ENCODE peak calls at places on chromosomes 2 and 18, in six cellular contexts. One of them, this sample, is unnamed.

GRCh38 chr2:142140434-142140845 is 9.6 kb upstream of the LRP1B start:
- DNase-seq in psoas muscle: no peak
- DNase-seq in endothelial cell: no peak
- DNase-seq in tibial nerve: no peak
- DNase-seq in cardiac muscle cell: peak; percentile 54
- DNase-seq in lower lobe of right lung: no peak
- DNase-seq in this sample: no peak

GRCh38 chr2:30969006-30969405 is 161.8 kb upstream of the CAPN13 start:
- DNase-seq in psoas muscle: no peak
- DNase-seq in endothelial cell: no peak
- DNase-seq in tibial nerve: no peak
- DNase-seq in cardiac muscle cell: no peak
- DNase-seq in lower lobe of right lung: no peak
- DNase-seq in this sample: no peak

GRCh38 chr2:42747422-42747821 is 16.5 kb downstream of the OXER1 start:
- DNase-seq in psoas muscle: no peak
- DNase-seq in endothelial cell: no peak
- DNase-seq in tibial nerve: no peak
- DNase-seq in cardiac muscle cell: peak; percentile 41
- DNase-seq in lower lobe of right lung: no peak
- DNase-seq in this sample: no peak

GRCh38 chr2:38129987-38130386 is 54.0 kb upstream of the CYP1B1 start:
- DNase-seq in psoas muscle: no peak
- DNase-seq in endothelial cell: no peak
- DNase-seq in tibial nerve: no peak
- DNase-seq in cardiac muscle cell: no peak
- DNase-seq in lower lobe of right lung: no peak
- DNase-seq in this sample: no peak

GRCh38 chr2:85730686-85731085 is 23.1 kb upstream of the ATOH8 start:
- DNase-seq in psoas muscle: no peak
- DNase-seq in endothelial cell: no peak
- DNase-seq in tibial nerve: no peak
- DNase-seq in cardiac muscle cell: no peak
- DNase-seq in lower lobe of right lung: no peak
- DNase-seq in this sample: no peak

GRCh38 chr2:129857200-129857599 is 122.3 kb upstream of the RAB6C start:
- DNase-seq in psoas muscle: no peak
- DNase-seq in endothelial cell: no peak
- DNase-seq in tibial nerve: no peak
- DNase-seq in cardiac muscle cell: no peak
- DNase-seq in lower lobe of right lung: no peak
- DNase-seq in this sample: no peak

GRCh38 chr2:200750323-200750910 is 61.3 kb upstream of the BZW1 start:
- DNase-seq in psoas muscle: no peak
- DNase-seq in endothelial cell: no peak
- DNase-seq in tibial nerve: no peak
- DNase-seq in cardiac muscle cell: no peak
- DNase-seq in lower lobe of right lung: no peak
- DNase-seq in this sample: no peak

GRCh38 chr2:221572821-221573429 is 821 bp upstream of the EPHA4 start:
- DNase-seq in psoas muscle: peak; percentile 70
- DNase-seq in endothelial cell: peak; percentile 23
- DNase-seq in tibial nerve: no peak
- DNase-seq in cardiac muscle cell: no peak
- DNase-seq in lower lobe of right lung: peak; percentile 61
- DNase-seq in this sample: peak; percentile 87

GRCh38 chr2:112688086-112688880 is 32.5 kb upstream of the NT5DC4 start:
- DNase-seq in psoas muscle: no peak
- DNase-seq in endothelial cell: no peak
- DNase-seq in tibial nerve: no peak
- DNase-seq in cardiac muscle cell: no peak
- DNase-seq in lower lobe of right lung: no peak
- DNase-seq in this sample: no peak

GRCh38 chr2:120590841-120591240 is 144.8 kb upstream of the GLI2 start:
- DNase-seq in psoas muscle: no peak
- DNase-seq in endothelial cell: no peak
- DNase-seq in tibial nerve: no peak
- DNase-seq in cardiac muscle cell: no peak
- DNase-seq in lower lobe of right lung: no peak
- DNase-seq in this sample: no peak

GRCh38 chr2:62423883-62424458 is 82.0 kb downstream of the TMEM17 start:
- DNase-seq in psoas muscle: no peak
- DNase-seq in endothelial cell: no peak
- DNase-seq in tibial nerve: no peak
- DNase-seq in cardiac muscle cell: no peak
- DNase-seq in lower lobe of right lung: no peak
- DNase-seq in this sample: peak; percentile 67

GRCh38 chr2:95268208-95269035 is 5.8 kb upstream of the PROM2 start:
- DNase-seq in psoas muscle: no peak
- DNase-seq in endothelial cell: no peak
- DNase-seq in tibial nerve: no peak
- DNase-seq in cardiac muscle cell: no peak
- DNase-seq in lower lobe of right lung: peak; percentile 23
- DNase-seq in this sample: peak; percentile 81

GRCh38 chr2:74516650-74517049 is 2.4 kb downstream of the TLX2 start:
- DNase-seq in psoas muscle: no peak
- DNase-seq in endothelial cell: no peak
- DNase-seq in tibial nerve: no peak
- DNase-seq in cardiac muscle cell: no peak
- DNase-seq in lower lobe of right lung: no peak
- DNase-seq in this sample: no peak

GRCh38 chr2:21033237-21034155 is 10.4 kb downstream of the APOB start:
- DNase-seq in psoas muscle: no peak
- DNase-seq in endothelial cell: no peak
- DNase-seq in tibial nerve: no peak
- DNase-seq in cardiac muscle cell: no peak
- DNase-seq in lower lobe of right lung: no peak
- DNase-seq in this sample: no peak

GRCh38 chr2:135916232-135916631 is 40.0 kb upstream of the MCM6 start:
- DNase-seq in psoas muscle: no peak
- DNase-seq in endothelial cell: no peak
- DNase-seq in tibial nerve: no peak
- DNase-seq in cardiac muscle cell: peak; percentile 27
- DNase-seq in lower lobe of right lung: no peak
- DNase-seq in this sample: no peak

GRCh38 chr2:142415461-142415860 is 284.6 kb upstream of the LRP1B start:
- DNase-seq in psoas muscle: no peak
- DNase-seq in endothelial cell: no peak
- DNase-seq in tibial nerve: no peak
- DNase-seq in cardiac muscle cell: no peak
- DNase-seq in lower lobe of right lung: no peak
- DNase-seq in this sample: no peak

GRCh38 chr2:216700778-216701177 is 5.4 kb upstream of the IGFBP5 start:
- DNase-seq in psoas muscle: no peak
- DNase-seq in endothelial cell: no peak
- DNase-seq in tibial nerve: no peak
- DNase-seq in cardiac muscle cell: no peak
- DNase-seq in lower lobe of right lung: no peak
- DNase-seq in this sample: no peak

GRCh38 chr2:236576053-236576452 is 6.4 kb downstream of the ACKR3 start:
- DNase-seq in psoas muscle: no peak
- DNase-seq in endothelial cell: no peak
- DNase-seq in tibial nerve: no peak
- DNase-seq in cardiac muscle cell: peak; percentile 73
- DNase-seq in lower lobe of right lung: no peak
- DNase-seq in this sample: no peak

GRCh38 chr2:112644155-112644932 is 1.4 kb upstream of the SLC20A1 start:
- DNase-seq in psoas muscle: no peak
- DNase-seq in endothelial cell: no peak
- DNase-seq in tibial nerve: no peak
- DNase-seq in cardiac muscle cell: no peak
- DNase-seq in lower lobe of right lung: no peak
- DNase-seq in this sample: no peak

GRCh38 chr2:238597638-238598528 is 171.2 kb downstream of the ASB1 start:
- DNase-seq in psoas muscle: no peak
- DNase-seq in endothelial cell: no peak
- DNase-seq in tibial nerve: no peak
- DNase-seq in cardiac muscle cell: no peak
- DNase-seq in lower lobe of right lung: no peak
- DNase-seq in this sample: peak; percentile 63

GRCh38 chr18:46716827-46717226 is 40.0 kb downstream of the ST8SIA5 start:
- DNase-seq in psoas muscle: no peak
- DNase-seq in endothelial cell: no peak
- DNase-seq in tibial nerve: no peak
- DNase-seq in cardiac muscle cell: no peak
- DNase-seq in lower lobe of right lung: no peak
- DNase-seq in this sample: no peak

GRCh38 chr2:9630001-9630749 is 622 bp downstream of the YWHAQ start:
- DNase-seq in psoas muscle: peak; percentile 89
- DNase-seq in endothelial cell: peak; percentile 78
- DNase-seq in tibial nerve: peak; percentile 51
- DNase-seq in cardiac muscle cell: peak; percentile 87
- DNase-seq in lower lobe of right lung: peak; percentile 87
- DNase-seq in this sample: peak; percentile 87

GRCh38 chr2:232388324-232388891 is 9.9 kb downstream of the ALPP start:
- DNase-seq in psoas muscle: no peak
- DNase-seq in endothelial cell: no peak
- DNase-seq in tibial nerve: no peak
- DNase-seq in cardiac muscle cell: peak; percentile 17
- DNase-seq in lower lobe of right lung: no peak
- DNase-seq in this sample: no peak

GRCh38 chr2:237726401-237726830 is 72.2 kb upstream of the RBM44 start:
- DNase-seq in psoas muscle: no peak
- DNase-seq in endothelial cell: no peak
- DNase-seq in tibial nerve: no peak
- DNase-seq in cardiac muscle cell: no peak
- DNase-seq in lower lobe of right lung: no peak
- DNase-seq in this sample: peak; percentile 74

GRCh38 chr2:57821085-57821484 is 225.5 kb upstream of the VRK2 start:
- DNase-seq in psoas muscle: no peak
- DNase-seq in endothelial cell: no peak
- DNase-seq in tibial nerve: no peak
- DNase-seq in cardiac muscle cell: no peak
- DNase-seq in lower lobe of right lung: no peak
- DNase-seq in this sample: no peak

GRCh38 chr18:51020536-51020935 is 9.5 kb upstream of the SMAD4 start:
- DNase-seq in psoas muscle: no peak
- DNase-seq in endothelial cell: no peak
- DNase-seq in tibial nerve: no peak
- DNase-seq in cardiac muscle cell: peak; percentile 10
- DNase-seq in lower lobe of right lung: no peak
- DNase-seq in this sample: no peak

GRCh38 chr2:197292614-197293013 is 18.0 kb downstream of the ANKRD44 start:
- DNase-seq in psoas muscle: no peak
- DNase-seq in endothelial cell: no peak
- DNase-seq in tibial nerve: no peak
- DNase-seq in cardiac muscle cell: no peak
- DNase-seq in lower lobe of right lung: no peak
- DNase-seq in this sample: no peak

GRCh38 chr2:64622443-64623231 is 31.1 kb downstream of the SERTAD2 start:
- DNase-seq in psoas muscle: no peak
- DNase-seq in endothelial cell: no peak
- DNase-seq in tibial nerve: no peak
- DNase-seq in cardiac muscle cell: peak; percentile 40
- DNase-seq in lower lobe of right lung: no peak
- DNase-seq in this sample: no peak
- TF ChIP-seq CTCF in psoas muscle: no peak
- TF ChIP-seq CTCF in endothelial cell: no peak
- TF ChIP-seq CTCF in tibial nerve: no peak
- TF ChIP-seq CTCF in cardiac muscle cell: peak; percentile 37
- TF ChIP-seq CTCF in lower lobe of right lung: peak; percentile 12
- TF ChIP-seq CTCF in this sample: peak; percentile 47

DNA sequence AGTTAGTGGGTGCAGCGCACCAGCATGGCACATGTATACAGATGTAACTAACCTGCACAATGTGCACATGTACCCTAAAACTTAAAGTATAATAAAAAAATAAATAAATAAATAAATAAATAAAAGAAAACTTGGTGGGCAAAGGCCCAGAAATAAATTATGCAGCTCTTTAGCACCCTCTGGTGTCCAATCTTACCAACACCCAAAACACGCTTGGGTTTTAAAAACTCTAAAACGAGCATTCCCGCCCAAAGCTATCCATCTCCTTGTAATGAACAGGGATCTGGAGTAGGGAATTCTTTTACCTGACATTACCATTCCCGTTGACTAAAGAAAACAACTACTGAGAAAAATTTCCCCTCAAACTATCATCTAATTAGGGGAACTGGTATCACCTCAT is 2005.9 kb upstream of the CELF4 start:
- DNase-seq in psoas muscle: no peak
- DNase-seq in endothelial cell: peak; percentile 45
- DNase-seq in tibial nerve: no peak
- DNase-seq in cardiac muscle cell: peak; percentile 46
- DNase-seq in lower lobe of right lung: no peak
- DNase-seq in this sample: no peak
- TF ChIP-seq CTCF in psoas muscle: no peak
- TF ChIP-seq CTCF in endothelial cell: peak; percentile 69
- TF ChIP-seq CTCF in tibial nerve: peak; percentile 32
- TF ChIP-seq CTCF in cardiac muscle cell: peak; percentile 30
- TF ChIP-seq CTCF in lower lobe of right lung: peak; percentile 40
- TF ChIP-seq CTCF in this sample: peak; percentile 53

GRCh38 chr18:57644540-57644939 is 22.9 kb upstream of the NARS1 start:
- DNase-seq in psoas muscle: no peak
- DNase-seq in endothelial cell: no peak
- DNase-seq in tibial nerve: no peak
- DNase-seq in cardiac muscle cell: no peak
- DNase-seq in lower lobe of right lung: no peak
- DNase-seq in this sample: no peak
- TF ChIP-seq CTCF in psoas muscle: peak; percentile 20
- TF ChIP-seq CTCF in endothelial cell: no peak
- TF ChIP-seq CTCF in tibial nerve: no peak
- TF ChIP-seq CTCF in cardiac muscle cell: peak; percentile 33
- TF ChIP-seq CTCF in lower lobe of right lung: no peak
- TF ChIP-seq CTCF in this sample: peak; percentile 44

GRCh38 chr2:180352620-180353019 is 345.5 kb upstream of the CWC22 start:
- DNase-seq in psoas muscle: no peak
- DNase-seq in endothelial cell: no peak
- DNase-seq in tibial nerve: no peak
- DNase-seq in cardiac muscle cell: no peak
- DNase-seq in lower lobe of right lung: no peak
- DNase-seq in this sample: no peak

GRCh38 chr2:180359522-180360282 is 352.6 kb upstream of the CWC22 start:
- DNase-seq in psoas muscle: no peak
- DNase-seq in endothelial cell: no peak
- DNase-seq in tibial nerve: no peak
- DNase-seq in cardiac muscle cell: no peak
- DNase-seq in lower lobe of right lung: no peak
- DNase-seq in this sample: no peak

GRCh38 chr2:180360283-180360618 is 353.2 kb upstream of the CWC22 start:
- DNase-seq in psoas muscle: no peak
- DNase-seq in endothelial cell: no peak
- DNase-seq in tibial nerve: no peak
- DNase-seq in cardiac muscle cell: no peak
- DNase-seq in lower lobe of right lung: no peak
- DNase-seq in this sample: no peak

GRCh38 chr2:180356676-180357075 is 349.6 kb upstream of the CWC22 start:
- DNase-seq in psoas muscle: no peak
- DNase-seq in endothelial cell: no peak
- DNase-seq in tibial nerve: no peak
- DNase-seq in cardiac muscle cell: no peak
- DNase-seq in lower lobe of right lung: no peak
- DNase-seq in this sample: no peak

DNA sequence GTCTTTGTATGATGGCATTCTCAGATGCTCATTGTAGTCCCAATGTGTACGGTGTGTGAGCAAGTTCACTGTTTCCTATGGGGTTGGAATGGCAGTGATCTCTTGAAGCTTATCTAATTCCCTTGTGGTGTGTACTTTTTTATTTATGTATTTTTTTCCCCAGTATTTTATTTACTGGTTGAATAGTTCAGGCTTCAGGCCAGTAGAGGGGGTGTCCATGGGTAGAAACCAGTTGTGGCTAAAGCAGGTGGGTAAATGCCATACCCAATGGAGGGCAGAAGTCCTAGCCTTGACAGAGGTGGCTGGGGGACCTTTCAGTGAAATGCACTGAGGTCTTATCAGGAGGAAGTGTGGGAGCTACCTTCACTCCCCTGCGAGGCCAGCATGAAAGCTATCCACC is 351.4 kb upstream of the CWC22 start:
- DNase-seq in psoas muscle: no peak
- DNase-seq in endothelial cell: no peak
- DNase-seq in tibial nerve: no peak
- DNase-seq in cardiac muscle cell: no peak
- DNase-seq in lower lobe of right lung: no peak
- DNase-seq in this sample: no peak
- TF ChIP-seq CTCF in psoas muscle: no peak
- TF ChIP-seq CTCF in endothelial cell: no peak
- TF ChIP-seq CTCF in tibial nerve: no peak
- TF ChIP-seq CTCF in cardiac muscle cell: peak; percentile 9
- TF ChIP-seq CTCF in lower lobe of right lung: no peak
- TF ChIP-seq CTCF in this sample: no peak